ENCODE peak calls at places on chromosome 17, in four cellular contexts. G is brain pericyte, M is RPMI7951, U is amygdala. S is an unnamed sample.

GRCh38 chr17:42408076-42408475 is 15.0 kb downstream of the CAVIN1 start:
- DNase-seq in G (no peak), M (peak), U (peak), S (peak)

GRCh38 chr17:78665952-78666920 is 89.0 kb upstream of the DNAH17 start:
- DNase-seq in G (no peak), M (no peak), U (no peak), S (no peak)

GRCh38 chr17:16446338-16446983 is 31.1 kb downstream of the TRPV2 start:
- DNase-seq in G (no peak), M (no peak), U (no peak), S (no peak)

GRCh38 chr17:79930786-79931516 is 91.7 kb upstream of the CBX4 start:
- DNase-seq in G (no peak), M (no peak), U (no peak), S (no peak)

GRCh38 chr17:65194670-65195334 is 57.6 kb downstream of the RGS9 start:
- DNase-seq in G (no peak), M (no peak), U (no peak), S (no peak)

GRCh38 chr17:32275060-32276042 is 9.7 kb downstream of the RHBDL3 start:
- DNase-seq in G (peak), M (peak), U (no peak), S (peak)

GRCh38 chr17:30378191-30378796 is 433 bp upstream of the CPD start:
- DNase-seq in G (no peak), M (peak), U (no peak), S (no peak)

GRCh38 chr17:77385750-77386501 is 245.2 kb downstream of the SEC14L1 start:
- DNase-seq in G (no peak), M (no peak), U (no peak), S (no peak)

GRCh38 chr17:1485311-1485747 is 7.2 kb downstream of the MYO1C start:
- DNase-seq in G (no peak), M (peak), U (no peak), S (no peak)

GRCh38 chr17:41937970-41938851 is 7.8 kb downstream of the ODAD4 start:
- DNase-seq in G (no peak), M (no peak), U (no peak), S (no peak)

GRCh38 chr17:28133562-28133970 is 91.1 kb downstream of the NLK start:
- DNase-seq in G (no peak), M (peak), U (no peak), S (no peak)

GRCh38 chr17:69287168-69287567 is 39.8 kb downstream of the ABCA5 start:
- DNase-seq in G (no peak), M (peak), U (no peak), S (no peak)